ENCODE peak calls at places on chromosomes 3 and 15, in ten cellular contexts. One of them, this sample, is unnamed.

GRCh38 chr3:139296141-139296718 is 47.6 kb upstream of the MRPS22 start:
- DNase-seq in heart left ventricle: no peak
- DNase-seq in cardiac muscle cell: no peak
- DNase-seq in uterus: no peak
- DNase-seq in adipocyte: no peak
- DNase-seq in GM23248: no peak
- DNase-seq in body of pancreas: peak; percentile 43
- DNase-seq in CD8-positive, alpha-beta memory T cell: no peak
- DNase-seq in lower lobe of right lung: no peak
- DNase-seq in right atrium auricular region: no peak
- DNase-seq in this sample: no peak

GRCh38 chr3:13879946-13880810 is at the start of gene WNT7A:
- DNase-seq in GM23248: peak; percentile 46
- DNase-seq in lower lobe of right lung: no peak
- DNase-seq in body of pancreas: no peak
- DNase-seq in CD8-positive, alpha-beta memory T cell: peak; percentile 36
- DNase-seq in right atrium auricular region: no peak
- DNase-seq in heart left ventricle: no peak
- DNase-seq in cardiac muscle cell: peak; percentile 74
- DNase-seq in adipocyte: peak; percentile 35
- DNase-seq in uterus: peak; percentile 10
- DNase-seq in this sample: no peak

GRCh38 chr3:56976666-56977560 is 83.6 kb upstream of the SPATA12 start:
- DNase-seq in body of pancreas: no peak
- DNase-seq in heart left ventricle: no peak
- DNase-seq in adipocyte: peak; percentile 38
- DNase-seq in GM23248: peak; percentile 71
- DNase-seq in uterus: peak; percentile 43
- DNase-seq in right atrium auricular region: peak; percentile 58
- DNase-seq in cardiac muscle cell: no peak
- DNase-seq in CD8-positive, alpha-beta memory T cell: no peak
- DNase-seq in lower lobe of right lung: no peak
- DNase-seq in this sample: no peak

GRCh38 chr3:4376499-4376898 is 73.3 kb downstream of the SETMAR start:
- DNase-seq in CD8-positive, alpha-beta memory T cell: no peak
- DNase-seq in heart left ventricle: no peak
- DNase-seq in GM23248: peak; percentile 46
- DNase-seq in lower lobe of right lung: no peak
- DNase-seq in body of pancreas: no peak
- DNase-seq in uterus: no peak
- DNase-seq in right atrium auricular region: no peak
- DNase-seq in adipocyte: no peak
- DNase-seq in cardiac muscle cell: no peak
- DNase-seq in this sample: no peak

GRCh38 chr15:50774450-50774849 is 8.9 kb upstream of the SPPL2A start:
- DNase-seq in cardiac muscle cell: no peak
- DNase-seq in heart left ventricle: no peak
- DNase-seq in body of pancreas: no peak
- DNase-seq in uterus: no peak
- DNase-seq in GM23248: no peak
- DNase-seq in CD8-positive, alpha-beta memory T cell: no peak
- DNase-seq in lower lobe of right lung: no peak
- DNase-seq in adipocyte: no peak
- DNase-seq in right atrium auricular region: no peak
- DNase-seq in this sample: no peak

GRCh38 chr3:12993022-12993622 is 80.1 kb downstream of the IQSEC1 start:
- DNase-seq in adipocyte: peak; percentile 67
- DNase-seq in body of pancreas: peak; percentile 69
- DNase-seq in CD8-positive, alpha-beta memory T cell: no peak
- DNase-seq in right atrium auricular region: no peak
- DNase-seq in lower lobe of right lung: no peak
- DNase-seq in heart left ventricle: peak; percentile 36
- DNase-seq in GM23248: peak; percentile 35
- DNase-seq in cardiac muscle cell: peak; percentile 83
- DNase-seq in uterus: no peak
- DNase-seq in this sample: no peak

GRCh38 chr15:55859681-55860080 is 116.7 kb upstream of the PRTG start:
- DNase-seq in body of pancreas: no peak
- DNase-seq in heart left ventricle: no peak
- DNase-seq in lower lobe of right lung: no peak
- DNase-seq in CD8-positive, alpha-beta memory T cell: no peak
- DNase-seq in GM23248: peak; percentile 9
- DNase-seq in right atrium auricular region: no peak
- DNase-seq in cardiac muscle cell: no peak
- DNase-seq in adipocyte: no peak
- DNase-seq in uterus: no peak
- DNase-seq in this sample: no peak

GRCh38 chr3:167091186-167091585 is 288.9 kb downstream of the ZBBX start:
- DNase-seq in right atrium auricular region: no peak
- DNase-seq in lower lobe of right lung: no peak
- DNase-seq in adipocyte: no peak
- DNase-seq in CD8-positive, alpha-beta memory T cell: no peak
- DNase-seq in body of pancreas: no peak
- DNase-seq in GM23248: no peak
- DNase-seq in cardiac muscle cell: no peak
- DNase-seq in heart left ventricle: no peak
- DNase-seq in uterus: no peak
- DNase-seq in this sample: no peak

GRCh38 chr3:30672959-30673358 is 66.6 kb downstream of the TGFBR2 start:
- DNase-seq in heart left ventricle: no peak
- DNase-seq in CD8-positive, alpha-beta memory T cell: no peak
- DNase-seq in right atrium auricular region: peak; percentile 73
- DNase-seq in lower lobe of right lung: no peak
- DNase-seq in adipocyte: no peak
- DNase-seq in cardiac muscle cell: no peak
- DNase-seq in body of pancreas: no peak
- DNase-seq in uterus: no peak
- DNase-seq in GM23248: no peak
- DNase-seq in this sample: no peak

GRCh38 chr15:45155739-45156138 is 25.9 kb downstream of the DUOX1 start:
- DNase-seq in uterus: no peak
- DNase-seq in right atrium auricular region: no peak
- DNase-seq in lower lobe of right lung: no peak
- DNase-seq in CD8-positive, alpha-beta memory T cell: no peak
- DNase-seq in heart left ventricle: no peak
- DNase-seq in body of pancreas: no peak
- DNase-seq in adipocyte: no peak
- DNase-seq in cardiac muscle cell: no peak
- DNase-seq in GM23248: no peak
- DNase-seq in this sample: no peak

GRCh38 chr3:80451393-80451792 is 683.6 kb upstream of the ROBO1 start:
- DNase-seq in cardiac muscle cell: no peak
- DNase-seq in right atrium auricular region: no peak
- DNase-seq in body of pancreas: no peak
- DNase-seq in GM23248: no peak
- DNase-seq in uterus: no peak
- DNase-seq in adipocyte: no peak
- DNase-seq in heart left ventricle: no peak
- DNase-seq in lower lobe of right lung: no peak
- DNase-seq in CD8-positive, alpha-beta memory T cell: no peak
- DNase-seq in this sample: no peak

GRCh38 chr15:85154061-85154460 is 172.4 kb downstream of the PDE8A start:
- DNase-seq in lower lobe of right lung: no peak
- DNase-seq in adipocyte: no peak
- DNase-seq in uterus: no peak
- DNase-seq in right atrium auricular region: no peak
- DNase-seq in heart left ventricle: no peak
- DNase-seq in CD8-positive, alpha-beta memory T cell: no peak
- DNase-seq in body of pancreas: no peak
- DNase-seq in cardiac muscle cell: no peak
- DNase-seq in GM23248: no peak
- DNase-seq in this sample: no peak

GRCh38 chr3:175748087-175748732 is 889.1 kb downstream of the NAALADL2 start:
- DNase-seq in GM23248: peak; percentile 4
- DNase-seq in right atrium auricular region: no peak
- DNase-seq in cardiac muscle cell: no peak
- DNase-seq in CD8-positive, alpha-beta memory T cell: no peak
- DNase-seq in heart left ventricle: no peak
- DNase-seq in uterus: no peak
- DNase-seq in adipocyte: peak; percentile 31
- DNase-seq in body of pancreas: no peak
- DNase-seq in lower lobe of right lung: no peak
- DNase-seq in this sample: no peak

GRCh38 chr3:175751089-175751488 is 892.0 kb downstream of the NAALADL2 start:
- DNase-seq in uterus: no peak
- DNase-seq in CD8-positive, alpha-beta memory T cell: no peak
- DNase-seq in GM23248: no peak
- DNase-seq in cardiac muscle cell: no peak
- DNase-seq in adipocyte: no peak
- DNase-seq in heart left ventricle: no peak
- DNase-seq in body of pancreas: no peak
- DNase-seq in lower lobe of right lung: no peak
- DNase-seq in right atrium auricular region: no peak
- DNase-seq in this sample: no peak

GRCh38 chr3:175746308-175746707 is 887.2 kb downstream of the NAALADL2 start:
- DNase-seq in body of pancreas: no peak
- DNase-seq in cardiac muscle cell: no peak
- DNase-seq in heart left ventricle: no peak
- DNase-seq in uterus: no peak
- DNase-seq in right atrium auricular region: no peak
- DNase-seq in lower lobe of right lung: no peak
- DNase-seq in CD8-positive, alpha-beta memory T cell: no peak
- DNase-seq in GM23248: no peak
- DNase-seq in adipocyte: no peak
- DNase-seq in this sample: no peak

GRCh38 chr3:175749981-175750380 is 890.8 kb downstream of the NAALADL2 start:
- DNase-seq in cardiac muscle cell: no peak
- DNase-seq in lower lobe of right lung: no peak
- DNase-seq in adipocyte: no peak
- DNase-seq in heart left ventricle: no peak
- DNase-seq in uterus: no peak
- DNase-seq in right atrium auricular region: no peak
- DNase-seq in body of pancreas: no peak
- DNase-seq in GM23248: no peak
- DNase-seq in CD8-positive, alpha-beta memory T cell: no peak
- DNase-seq in this sample: no peak
- H3K4me3 ChIP-seq in cardiac muscle cell: no peak overlapping the region
- H3K4me3 ChIP-seq in lower lobe of right lung: no peak overlapping the region
- H3K4me3 ChIP-seq in adipocyte: no peak overlapping the region
- H3K4me3 ChIP-seq in heart left ventricle: no peak overlapping the region
- H3K4me3 ChIP-seq in uterus: no peak overlapping the region
- H3K4me3 ChIP-seq in right atrium auricular region: no peak overlapping the region
- H3K4me3 ChIP-seq in body of pancreas: no peak overlapping the region
- H3K4me3 ChIP-seq in GM23248: no peak overlapping the region
- H3K4me3 ChIP-seq in CD8-positive, alpha-beta memory T cell: no peak overlapping the region
- H3K4me3 ChIP-seq in this sample: no peak overlapping the region

DNA sequence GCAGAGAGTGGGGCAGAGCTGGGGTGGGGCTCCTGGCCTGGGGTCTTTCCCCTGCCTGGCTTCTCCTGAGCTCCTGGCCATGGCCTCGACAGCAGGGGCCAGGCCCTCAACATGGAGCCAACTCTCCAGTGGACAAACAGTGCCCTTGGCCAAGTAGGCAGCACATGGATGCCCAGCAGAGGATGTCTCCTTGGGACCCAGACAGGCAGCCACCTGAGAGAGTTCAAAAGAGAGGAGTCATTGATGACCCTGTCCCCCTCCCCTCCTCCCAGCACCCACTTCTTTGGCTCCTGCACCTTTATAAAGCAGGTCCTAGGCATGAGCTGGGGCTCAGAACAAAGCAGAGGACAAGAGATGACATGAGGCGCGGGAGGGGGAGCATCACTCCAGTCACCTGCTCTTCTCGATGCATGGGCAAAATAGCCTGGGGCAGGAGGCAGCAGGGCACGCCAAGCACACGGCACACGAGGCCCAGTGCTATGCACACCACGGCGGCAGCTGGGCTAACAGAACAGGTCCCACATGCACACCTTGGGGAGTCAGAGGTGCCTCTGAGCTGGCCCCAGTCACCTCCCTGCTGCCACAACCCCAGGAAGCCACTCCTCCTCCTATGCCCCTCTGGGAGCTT is 27.4 kb downstream of the SHISA5 start:
- DNase-seq in lower lobe of right lung: no peak
- DNase-seq in uterus: no peak
- DNase-seq in body of pancreas: no peak
- DNase-seq in right atrium auricular region: no peak
- DNase-seq in heart left ventricle: no peak
- DNase-seq in GM23248: no peak
- DNase-seq in adipocyte: no peak
- DNase-seq in cardiac muscle cell: no peak
- DNase-seq in CD8-positive, alpha-beta memory T cell: no peak
- DNase-seq in this sample: no peak
- H3K4me1 ChIP-seq in lower lobe of right lung: peaks cover 20% of the 10 kb centered on the region
- H3K4me1 ChIP-seq in uterus: no peaks in the 10 kb centered on the region
- H3K4me1 ChIP-seq in body of pancreas: peaks cover 17% of the 10 kb centered on the region
- H3K4me1 ChIP-seq in right atrium auricular region: no peaks in the 10 kb centered on the region
- H3K4me1 ChIP-seq in heart left ventricle: peaks cover 26% of the 10 kb centered on the region
- H3K4me1 ChIP-seq in GM23248: peaks cover 10% of the 10 kb centered on the region
- H3K4me1 ChIP-seq in adipocyte: peaks cover 5% of the 10 kb centered on the region
- H3K4me1 ChIP-seq in cardiac muscle cell: peaks cover 21% of the 10 kb centered on the region
- H3K4me1 ChIP-seq in CD8-positive, alpha-beta memory T cell: peaks cover 46% of the 10 kb centered on the region
- H3K4me1 ChIP-seq in this sample: peaks cover 8% of the 10 kb centered on the region

GRCh38 chr3:45980229-45980813 is 15.3 kb downstream of the FYCO1 start:
- DNase-seq in lower lobe of right lung: no peak
- DNase-seq in heart left ventricle: no peak
- DNase-seq in cardiac muscle cell: no peak
- DNase-seq in adipocyte: no peak
- DNase-seq in body of pancreas: no peak
- DNase-seq in CD8-positive, alpha-beta memory T cell: no peak
- DNase-seq in right atrium auricular region: no peak
- DNase-seq in uterus: no peak
- DNase-seq in GM23248: no peak
- DNase-seq in this sample: no peak
- H3K4me3 ChIP-seq in lower lobe of right lung: no peak overlapping the region
- H3K4me3 ChIP-seq in heart left ventricle: no peak overlapping the region
- H3K4me3 ChIP-seq in cardiac muscle cell: no peak overlapping the region
- H3K4me3 ChIP-seq in adipocyte: no peak overlapping the region
- H3K4me3 ChIP-seq in body of pancreas: no peak overlapping the region
- H3K4me3 ChIP-seq in CD8-positive, alpha-beta memory T cell: no peak overlapping the region
- H3K4me3 ChIP-seq in right atrium auricular region: no peak overlapping the region
- H3K4me3 ChIP-seq in uterus: no peak overlapping the region
- H3K4me3 ChIP-seq in GM23248: no peak overlapping the region
- H3K4me3 ChIP-seq in this sample: no peak overlapping the region

DNA sequence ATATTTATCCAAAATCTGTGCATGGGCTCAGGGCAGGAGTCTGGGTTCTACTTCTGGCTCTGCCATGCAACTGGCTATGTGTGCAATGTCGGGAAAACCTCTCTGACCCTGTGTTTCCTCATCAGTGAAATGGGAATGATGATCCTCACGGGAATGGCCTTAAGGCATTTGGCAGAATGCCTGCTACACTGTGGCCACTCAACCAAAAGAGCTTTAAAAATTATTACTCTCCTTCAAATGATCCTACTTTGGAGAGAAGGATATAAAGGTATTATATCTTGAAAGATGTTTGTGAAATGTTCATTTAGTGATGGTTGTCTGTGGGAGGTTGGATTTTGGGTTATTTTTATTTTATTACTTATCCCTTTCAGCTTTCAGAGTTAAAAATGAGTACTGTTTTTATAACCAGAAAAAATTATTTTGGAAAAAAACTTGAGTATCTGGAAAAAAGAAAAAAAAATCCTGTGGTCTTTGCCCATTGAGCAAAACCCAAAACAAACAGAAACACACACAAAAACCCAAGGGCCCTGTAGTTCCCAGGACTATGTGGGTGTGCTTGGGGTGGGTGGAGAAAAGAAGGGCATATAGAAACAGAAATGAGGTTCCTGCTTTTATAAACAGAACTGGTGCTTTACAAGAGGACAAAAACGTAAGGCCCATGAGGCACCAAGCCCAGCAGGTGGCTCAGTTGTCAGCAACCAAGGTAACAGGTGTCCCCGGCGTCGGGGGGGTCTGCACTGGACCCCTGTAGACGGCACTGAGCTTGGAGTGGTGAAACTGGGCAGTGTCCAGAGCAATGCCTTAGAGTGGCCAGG is 22.0 kb downstream of the RGMA start:
- DNase-seq in adipocyte: peak; percentile 65
- DNase-seq in CD8-positive, alpha-beta memory T cell: no peak
- DNase-seq in body of pancreas: no peak
- DNase-seq in lower lobe of right lung: no peak
- DNase-seq in right atrium auricular region: no peak
- DNase-seq in GM23248: no peak
- DNase-seq in cardiac muscle cell: no peak
- DNase-seq in heart left ventricle: no peak
- DNase-seq in uterus: no peak
- DNase-seq in this sample: no peak
- H3K4me1 ChIP-seq in adipocyte: peaks cover 35% of the 10 kb centered on the region
- H3K4me1 ChIP-seq in CD8-positive, alpha-beta memory T cell: peaks cover 2% of the 10 kb centered on the region
- H3K4me1 ChIP-seq in body of pancreas: peaks cover 23% of the 10 kb centered on the region
- H3K4me1 ChIP-seq in lower lobe of right lung: peaks cover 3% of the 10 kb centered on the region
- H3K4me1 ChIP-seq in right atrium auricular region: no peaks in the 10 kb centered on the region
- H3K4me1 ChIP-seq in GM23248: peaks cover 7% of the 10 kb centered on the region
- H3K4me1 ChIP-seq in cardiac muscle cell: peaks cover 25% of the 10 kb centered on the region
- H3K4me1 ChIP-seq in heart left ventricle: peaks cover 38% of the 10 kb centered on the region
- H3K4me1 ChIP-seq in uterus: no peaks in the 10 kb centered on the region
- H3K4me1 ChIP-seq in this sample: peaks cover 17% of the 10 kb centered on the region